ENCODE peak calls at places on chromosomes 11 and 22, in nine cellular contexts. U is epithelial cell of esophagus; P is AG04450; A is psoas muscle; O is CD8-positive, alpha-beta T cell; X is pancreas; H is fibroblast of pulmonary artery; N is cardiac muscle cell; V is esophagus squamous epithelium. B is an unnamed sample.

GRCh38 chr11:9146477-9146876 is 55.1 kb upstream of the SCUBE2 start:
- DNase-seq in U (no peak), P (no peak), A (no peak), O (no peak), X (no peak), H (no peak), N (no peak), V (no peak), B (no peak)

GRCh38 chr11:87281496-87281895 is 243.8 kb downstream of the TMEM135 start:
- DNase-seq in U (peak), P (no peak), A (no peak), O (no peak), X (no peak), H (peak), N (no peak), V (no peak), B (no peak)

GRCh38 chr22:36386351-36386899 is 1.3 kb downstream of the MYH9 start:
- DNase-seq in U (peak), P (no peak), A (peak), O (peak), X (no peak), H (no peak), N (no peak), V (no peak), B (peak)

GRCh38 chr11:111417011-111417765 is 38.1 kb upstream of the POU2AF1 start:
- DNase-seq in U (peak), P (peak), A (no peak), O (no peak), X (no peak), H (no peak), N (no peak), V (no peak), B (no peak)

GRCh38 chr11:107740256-107740655 is 28.4 kb upstream of the SLN start:
- DNase-seq in U (no peak), P (no peak), A (no peak), O (no peak), X (no peak), H (no peak), N (no peak), V (no peak), B (no peak)

GRCh38 chr11:2475151-2475918 is 30.5 kb downstream of the KCNQ1 start:
- DNase-seq in U (no peak), P (no peak), A (no peak), O (no peak), X (no peak), H (peak), N (no peak), V (no peak), B (no peak)

GRCh38 chr11:35088676-35089075 is 50.3 kb upstream of the CD44 start:
- DNase-seq in U (peak), P (no peak), A (no peak), O (no peak), X (peak), H (peak), N (no peak), V (no peak), B (no peak)

GRCh38 chr11:101584129-101584515 is 315 bp upstream of the TRPC6 start:
- DNase-seq in U (no peak), P (no peak), A (no peak), O (no peak), X (no peak), H (no peak), N (no peak), V (no peak), B (no peak)

GRCh38 chr22:27063381-27063780 is 406.0 kb downstream of the MIAT start:
- DNase-seq in U (no peak), P (no peak), A (no peak), O (no peak), X (no peak), H (no peak), N (no peak), V (no peak), B (no peak)

GRCh38 chr11:112526699-112527410 is 266.2 kb upstream of the PLET1 start:
- DNase-seq in U (peak), P (no peak), A (no peak), O (peak), X (no peak), H (no peak), N (no peak), V (no peak), B (no peak)

GRCh38 chr22:25110846-25111578 is 88.6 kb upstream of the CRYBB3 start:
- DNase-seq in U (peak), P (peak), A (peak), O (peak), X (peak), H (peak), N (peak), V (no peak), B (peak)

GRCh38 chr11:18115360-18116127 is 9.7 kb upstream of the SAAL1 start:
- DNase-seq in U (peak), P (peak), A (no peak), O (peak), X (peak), H (peak), N (peak), V (no peak), B (peak)

GRCh38 chr11:71086687-71087258 is 165.6 kb downstream of the SHANK2 start:
- DNase-seq in U (peak), P (no peak), A (no peak), O (no peak), X (peak), H (peak), N (peak), V (no peak), B (no peak)

GRCh38 chr11:1839924-1840779 is 1.4 kb downstream of the TNNI2 start:
- DNase-seq in U (no peak), P (no peak), A (peak), O (no peak), X (no peak), H (no peak), N (no peak), V (no peak), B (no peak)

GRCh38 chr11:30717621-30718020 is 131.5 kb upstream of the MPPED2 start:
- DNase-seq in U (no peak), P (no peak), A (no peak), O (no peak), X (no peak), H (no peak), N (no peak), V (no peak), B (no peak)

GRCh38 chr11:22192642-22193347 is at the start of gene ANO5:
- DNase-seq in U (peak), P (no peak), A (peak), O (no peak), X (peak), H (peak), N (peak), V (no peak), B (no peak)

GRCh38 chr11:78860720-78861422 is 286.2 kb upstream of the NARS2 start:
- DNase-seq in U (peak), P (no peak), A (no peak), O (no peak), X (no peak), H (peak), N (peak), V (no peak), B (no peak)

DNA sequence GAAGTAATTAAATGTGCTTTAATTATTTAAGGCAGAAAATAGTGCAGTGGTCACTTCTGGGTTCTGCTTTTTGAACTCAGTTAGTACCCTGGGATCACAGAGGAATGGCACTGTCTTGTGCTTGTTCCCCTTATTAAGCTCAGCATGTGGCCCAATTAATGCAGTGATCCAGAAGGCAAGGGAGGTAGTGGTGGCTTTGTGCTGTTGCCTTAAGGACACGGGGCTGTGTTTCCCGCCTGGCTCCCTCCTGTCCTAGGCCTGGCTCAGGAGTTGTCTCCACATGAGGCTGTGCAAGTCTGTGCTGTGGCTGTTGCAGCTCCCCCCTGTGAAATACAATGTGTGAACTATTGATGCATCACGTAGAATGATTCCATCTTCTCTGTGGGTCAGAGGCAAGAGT is 49.2 kb upstream of the CABP7 start:
- DNase-seq in U (no peak), P (no peak), A (no peak), O (no peak), X (no peak), H (no peak), N (no peak), V (no peak), B (no peak)
- TF ChIP-seq CTCF in U (no peak), P (no peak), A (no peak), O (no peak), X (no peak), H (no peak), N (no peak), V (no peak), B (no peak)

GRCh38 chr11:94998285-94998684 is 24.8 kb downstream of the KDM4D start:
- DNase-seq in U (no peak), P (no peak), A (no peak), O (no peak), X (no peak), H (no peak), N (no peak), V (no peak), B (no peak)

GRCh38 chr11:94993400-94993943 is 20.0 kb downstream of the KDM4D start:
- DNase-seq in U (no peak), P (no peak), A (no peak), O (no peak), X (no peak), H (no peak), N (no peak), V (no peak), B (no peak)

GRCh38 chr11:94997437-94997836 is 23.9 kb downstream of the KDM4D start:
- DNase-seq in U (no peak), P (no peak), A (no peak), O (no peak), X (no peak), H (no peak), N (no peak), V (no peak), B (no peak)
- TF ChIP-seq CTCF in U (peak), P (no peak), A (no peak), O (no peak), X (no peak), H (no peak), N (no peak), V (peak), B (no peak)

DNA sequence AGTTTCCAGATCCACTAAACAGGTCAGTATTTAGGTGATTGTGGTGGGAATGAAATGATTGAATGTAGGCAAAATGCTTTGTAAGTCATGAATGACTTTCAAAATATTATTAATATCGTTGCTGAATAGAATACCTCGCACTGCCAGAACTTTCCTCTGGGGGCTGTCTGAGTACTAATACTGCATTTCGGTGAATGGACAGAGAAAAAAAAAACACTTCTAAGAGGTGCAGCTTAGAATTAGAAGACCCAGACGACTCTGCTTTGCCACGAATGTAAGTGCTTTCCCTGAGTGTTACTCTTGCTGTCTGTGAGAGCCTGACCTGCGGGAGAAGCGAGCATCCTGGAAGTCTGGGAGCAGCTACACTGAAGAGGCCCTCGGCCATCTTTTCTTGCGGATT is 95.0 kb downstream of the SCN3B start:
- DNase-seq in U (no peak), P (no peak), A (no peak), O (no peak), X (no peak), H (no peak), N (no peak), V (no peak), B (no peak)
- TF ChIP-seq CTCF in U (no peak), P (peak), A (no peak), O (no peak), X (no peak), H (peak), N (peak), V (no peak), B (no peak)

GRCh38 chr11:67286621-67287333 is 2.3 kb upstream of the ANKRD13D start:
- DNase-seq in U (no peak), P (no peak), A (peak), O (no peak), X (no peak), H (no peak), N (no peak), V (no peak), B (no peak)
- TF ChIP-seq CTCF in U (peak), P (no peak), A (no peak), O (no peak), X (no peak), H (no peak), N (no peak), V (no peak), B (no peak)

DNA sequence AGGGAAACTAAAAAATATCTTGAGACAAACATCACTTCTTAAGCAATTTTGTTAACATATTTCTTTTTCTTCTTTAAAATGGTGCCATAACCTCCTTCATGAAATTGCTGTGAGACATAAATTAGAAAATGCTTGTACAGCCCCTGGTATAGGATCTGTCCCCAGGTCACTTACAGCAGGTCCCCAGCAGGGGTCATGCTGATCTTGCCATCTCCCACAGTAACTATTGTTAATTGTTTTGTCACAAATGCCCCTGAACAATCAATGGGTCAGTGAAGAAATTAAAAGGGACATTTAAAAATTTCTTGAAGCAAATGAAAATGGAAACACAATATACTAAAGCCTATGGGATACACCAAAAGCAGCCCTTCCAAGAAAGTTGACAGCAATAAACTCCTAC is 99.8 kb upstream of the OR4B1 start:
- DNase-seq in U (peak), P (no peak), A (no peak), O (no peak), X (no peak), H (peak), N (no peak), V (no peak), B (no peak)
- TF ChIP-seq CTCF in U (peak), P (peak), A (peak), O (peak), X (no peak), H (peak), N (peak), V (peak), B (peak)

GRCh38 chr22:30435674-30436126 is 10.1 kb downstream of the MTFP1 start:
- DNase-seq in U (no peak), P (no peak), A (peak), O (peak), X (no peak), H (no peak), N (no peak), V (no peak), B (peak)
- TF ChIP-seq CTCF in U (no peak), P (no peak), A (no peak), O (peak), X (no peak), H (no peak), N (no peak), V (no peak), B (peak)

GRCh38 chr22:44567846-44568493 is 69.9 kb upstream of the RTL6 start:
- DNase-seq in U (peak), P (no peak), A (peak), O (peak), X (peak), H (peak), N (peak), V (no peak), B (peak)
- TF ChIP-seq CTCF in U (peak), P (peak), A (peak), O (peak), X (peak), H (peak), N (peak), V (peak), B (peak)

DNA sequence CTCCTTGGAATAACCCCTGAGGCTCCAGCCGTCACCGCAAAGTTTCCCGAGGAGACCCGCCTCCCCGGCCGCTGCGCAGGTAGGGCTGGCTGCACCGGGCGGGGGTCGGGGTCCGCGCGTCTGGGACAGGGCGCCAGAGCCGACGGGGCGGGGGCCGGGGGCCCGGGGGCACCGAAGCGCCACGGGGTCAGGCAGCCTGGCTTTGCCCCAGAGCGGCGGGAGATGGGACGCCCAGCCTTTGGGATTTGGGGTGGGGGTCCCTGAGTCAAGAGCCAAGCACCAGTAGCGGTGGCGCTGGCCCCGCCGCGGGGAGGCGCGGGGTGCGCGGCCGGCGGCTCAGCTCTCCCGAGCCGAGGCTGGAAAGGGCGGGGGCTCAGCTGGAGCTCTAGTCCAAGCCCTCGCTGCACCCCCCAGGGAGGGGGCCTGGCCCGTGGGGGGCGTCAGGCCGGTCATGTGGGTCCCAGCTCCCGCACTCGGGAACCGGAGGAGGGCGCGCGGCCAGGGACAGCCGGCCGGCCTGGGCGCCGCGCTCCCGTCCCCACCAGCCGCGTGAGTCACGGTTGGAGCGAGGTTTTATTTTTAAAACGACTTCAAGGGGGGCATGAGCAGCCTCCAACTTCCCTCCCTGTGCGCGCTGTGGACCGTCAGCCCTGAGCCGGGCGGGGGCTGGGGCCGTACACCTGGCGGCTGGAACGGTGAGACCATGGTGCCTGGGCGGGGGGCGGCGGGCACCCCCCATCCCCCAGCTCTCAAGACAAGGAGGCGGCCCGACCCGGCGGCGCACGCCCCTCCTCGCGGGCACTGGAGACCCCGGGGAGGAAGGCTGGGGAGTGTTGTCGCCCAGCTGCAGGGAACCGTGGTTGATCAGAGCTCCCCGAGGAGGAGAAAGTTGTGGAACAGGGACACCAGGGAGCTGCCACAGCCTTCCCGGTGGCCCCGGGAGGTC is 623 bp downstream of the FLRT1 start:
- DNase-seq in U (peak), P (no peak), A (peak), O (no peak), X (no peak), H (peak), N (peak), V (no peak), B (no peak)
- TF ChIP-seq CTCF in U (no peak), P (no peak), A (no peak), O (no peak), X (no peak), H (no peak), N (peak), V (no peak), B (no peak)

GRCh38 chr11:96267001-96267489 is 76.0 kb downstream of the MAML2 start:
- DNase-seq in U (no peak), P (no peak), A (no peak), O (no peak), X (no peak), H (no peak), N (no peak), V (no peak), B (no peak)

GRCh38 chr11:96264364-96264763 is 78.6 kb downstream of the MAML2 start:
- DNase-seq in U (no peak), P (no peak), A (no peak), O (no peak), X (no peak), H (no peak), N (no peak), V (no peak), B (no peak)

GRCh38 chr11:96265236-96265737 is 77.7 kb downstream of the MAML2 start:
- DNase-seq in U (no peak), P (no peak), A (no peak), O (no peak), X (no peak), H (no peak), N (no peak), V (no peak), B (no peak)

GRCh38 chr11:96267490-96268010 is 75.4 kb downstream of the MAML2 start:
- DNase-seq in U (peak), P (no peak), A (no peak), O (peak), X (no peak), H (peak), N (no peak), V (no peak), B (no peak)

DNA sequence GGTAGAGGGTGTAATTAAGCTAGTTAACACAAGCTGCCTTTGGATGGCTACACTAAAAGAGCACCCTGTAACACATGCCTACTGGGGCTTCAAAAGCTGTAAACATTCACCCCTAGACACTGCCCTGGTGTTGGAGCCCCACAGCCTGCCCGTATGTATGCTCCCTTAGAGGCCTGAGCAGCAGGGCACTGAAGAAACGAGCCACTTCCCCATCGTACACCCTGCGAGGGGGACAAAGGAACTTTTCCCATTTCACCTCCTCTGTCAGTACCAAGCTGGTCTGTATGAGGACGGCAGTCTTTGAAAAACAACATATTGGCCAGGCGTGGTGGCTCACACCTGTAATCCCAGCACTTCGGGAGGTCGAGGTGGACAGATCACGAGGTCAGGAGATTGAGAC is 77.0 kb downstream of the MAML2 start:
- DNase-seq in U (no peak), P (no peak), A (no peak), O (no peak), X (no peak), H (no peak), N (no peak), V (no peak), B (no peak)
- TF ChIP-seq CTCF in U (no peak), P (no peak), A (no peak), O (no peak), X (no peak), H (no peak), N (no peak), V (no peak), B (no peak)

B was measured in CD4-positive, alpha-beta T cell.